ENCODE peak calls at places on chromosomes 7 and 10, in six cellular contexts. V is HCT116, B is transverse colon, A is HepG2, W is K562, Z is GM12891. O is an unnamed sample.
A peak's percentile ranks its signal among the peaks of the same experiment; 100 is the strongest.

GRCh38 chr10:93106631-93107072 is 33.0 kb downstream of the CYP26A1 start:
- DNase-seq in V (no peak), B (no peak), A (peak; percentile 95), W (no peak), Z (no peak), O (no peak)

GRCh38 chr7:99928994-99929729 is at the start of gene GJC3:
- DNase-seq in V (peak; percentile 49), B (peak; percentile 53), A (peak; percentile 70), W (peak; percentile 65), Z (peak; percentile 21), O (peak; percentile 85)

GRCh38 chr7:102069913-102070629 is 216.6 kb upstream of the SH2B2 start:
- DNase-seq in V (no peak), B (no peak), A (no peak), W (no peak), Z (no peak), O (no peak)

GRCh38 chr10:5871596-5871995 is 18.1 kb downstream of the ANKRD16 start:
- DNase-seq in V (no peak), B (no peak), A (no peak), W (no peak), Z (no peak), O (no peak)

GRCh38 chr7:149719050-149719899 is 54.1 kb downstream of the ZNF467 start:
- DNase-seq in V (no peak), B (no peak), A (no peak), W (peak; percentile 88), Z (no peak), O (peak; percentile 63)

GRCh38 chr7:937851-938484 is 16.5 kb downstream of the ADAP1 start:
- DNase-seq in V (no peak), B (peak; percentile 1), A (no peak), W (no peak), Z (no peak), O (no peak)

GRCh38 chr7:43394441-43395130 is 188.3 kb upstream of the STK17A start:
- DNase-seq in V (no peak), B (no peak), A (no peak), W (no peak), Z (no peak), O (no peak)

GRCh38 chr10:120945801-120946302 is 94.7 kb downstream of the WDR11 start:
- DNase-seq in V (no peak), B (peak; percentile 25), A (no peak), W (no peak), Z (no peak), O (peak; percentile 60)

GRCh38 chr7:43647314-43647691 is 64.4 kb downstream of the STK17A start:
- DNase-seq in V (no peak), B (no peak), A (no peak), W (no peak), Z (no peak), O (no peak)

GRCh38 chr7:68691261-68692216 is 906.7 kb upstream of the AUTS2 start:
- DNase-seq in V (no peak), B (no peak), A (no peak), W (no peak), Z (no peak), O (no peak)

GRCh38 chr10:16828114-16828568 is 10.9 kb upstream of the RSU1 start:
- DNase-seq in V (peak; percentile 83), B (peak; percentile 59), A (peak; percentile 69), W (peak; percentile 24), Z (no peak), O (no peak)

GRCh38 chr10:93039721-93040120 is 20.9 kb upstream of the CYP26C1 start:
- DNase-seq in V (peak; percentile 12), B (no peak), A (peak; percentile 31), W (no peak), Z (no peak), O (no peak)

GRCh38 chr10:73827346-73828089 is 16.1 kb upstream of the NDST2 start:
- DNase-seq in V (no peak), B (no peak), A (no peak), W (no peak), Z (no peak), O (no peak)

GRCh38 chr7:37068902-37069301 is 344.6 kb upstream of the AOAH start:
- DNase-seq in V (no peak), B (no peak), A (no peak), W (no peak), Z (no peak), O (no peak)

GRCh38 chr10:75532253-75532924 is 101.0 kb downstream of the LRMDA start:
- DNase-seq in V (no peak), B (no peak), A (no peak), W (no peak), Z (no peak), O (no peak)

GRCh38 chr10:14074062-14074884 is 256.5 kb downstream of the FRMD4A start:
- DNase-seq in V (peak; percentile 15), B (peak; percentile 64), A (peak; percentile 27), W (no peak), Z (no peak), O (no peak)

GRCh38 chr10:89478739-89479116 is 56.7 kb downstream of the SLC16A12 start:
- DNase-seq in V (no peak), B (no peak), A (no peak), W (no peak), Z (no peak), O (no peak)

GRCh38 chr7:120877706-120878105 is 19.8 kb upstream of the TSPAN12 start:
- DNase-seq in V (no peak), B (no peak), A (no peak), W (no peak), Z (no peak), O (no peak)

GRCh38 chr7:16880469-16881034 is 1.2 kb downstream of the AGR3 start:
- DNase-seq in V (no peak), B (peak; percentile 44), A (no peak), W (no peak), Z (no peak), O (no peak)

GRCh38 chr7:16883918-16884317 is 2.1 kb upstream of the AGR3 start:
- DNase-seq in V (no peak), B (no peak), A (no peak), W (no peak), Z (no peak), O (no peak)

GRCh38 chr7:16881809-16882208 is at the start of gene AGR3:
- DNase-seq in V (no peak), B (no peak), A (no peak), W (no peak), Z (no peak), O (no peak)
- TF ChIP-seq POLR2A in V (no peak), B (peak; percentile 88), A (no peak), W (no peak), Z (no peak), O (no peak)

GRCh38 chr10:90912176-90912575 is 8.7 kb downstream of the ANKRD1 start:
- DNase-seq in V (no peak), B (no peak), A (no peak), W (no peak), Z (no peak), O (no peak)
- TF ChIP-seq POLR2AphosphoS5 in V (no peak), B (no peak), A (no peak), W (no peak), Z (no peak), O (no peak)

DNA sequence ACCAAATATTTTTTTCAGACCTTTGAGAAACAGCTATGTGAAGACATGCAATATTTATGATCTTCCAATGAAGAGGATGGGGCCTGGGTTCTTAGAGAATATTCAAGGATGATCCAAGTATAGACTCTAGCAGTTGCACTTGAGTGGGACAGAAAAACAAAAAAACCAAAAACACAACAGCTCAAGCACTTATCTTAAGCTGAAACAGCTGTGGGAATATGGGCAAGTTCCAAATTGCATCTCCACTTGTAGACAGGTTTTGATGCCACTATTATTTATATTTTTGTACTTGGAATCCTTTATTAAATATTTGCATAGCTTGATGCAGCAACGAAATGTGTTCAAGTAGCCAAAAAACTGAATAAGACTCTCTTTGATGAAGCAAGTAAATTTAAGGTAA is 2.2 kb upstream of the PDK4 start:
- DNase-seq in V (no peak), B (no peak), A (no peak), W (no peak), Z (no peak), O (no peak)
- TF ChIP-seq POLR2A in V (no peak), B (no peak), A (no peak), W (no peak), Z (no peak), O (no peak)

DNA sequence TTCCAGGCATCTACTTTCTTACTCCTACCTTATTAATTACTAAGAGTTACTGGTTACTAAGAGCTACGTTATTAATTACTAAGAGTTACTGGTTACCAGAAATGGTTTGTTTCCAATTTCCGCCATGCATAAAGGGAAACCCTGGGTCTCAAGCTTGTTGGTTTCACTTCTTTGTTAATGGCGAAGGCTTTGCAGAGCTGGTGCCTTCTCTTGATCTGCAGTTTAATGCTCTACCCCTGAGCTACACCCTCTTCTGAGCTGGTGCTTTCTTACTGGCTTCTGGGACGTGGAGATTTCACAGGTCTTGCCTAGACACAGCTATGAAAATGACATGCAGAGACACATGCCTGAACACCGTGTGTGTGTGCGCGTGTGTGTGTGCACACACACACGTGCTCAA is 560 bp downstream of the CPA4 start:
- DNase-seq in V (no peak), B (no peak), A (no peak), W (no peak), Z (no peak), O (no peak)
- TF ChIP-seq POLR2AphosphoS5 in V (no peak), B (no peak), A (no peak), W (no peak), Z (no peak), O (no peak)

GRCh38 chr7:2817456-2817855 is 26.7 kb downstream of the GNA12 start:
- DNase-seq in V (no peak), B (no peak), A (peak; percentile 64), W (no peak), Z (no peak), O (no peak)
- TF ChIP-seq POLR2A in V (no peak), B (no peak), A (no peak), W (no peak), Z (no peak), O (no peak)

GRCh38 chr10:117373848-117374505 is 1.3 kb downstream of the PDZD8 start:
- DNase-seq in V (no peak), B (peak; percentile 59), A (no peak), W (no peak), Z (peak; percentile 11), O (peak; percentile 78)
- TF ChIP-seq POLR2AphosphoS5 in V (no peak), B (no peak), A (no peak), W (no peak), Z (no peak), O (peak; percentile 54)

GRCh38 chr10:125026974-125027735 is 85.2 kb downstream of the ZRANB1 start:
- DNase-seq in V (no peak), B (no peak), A (no peak), W (no peak), Z (no peak), O (no peak)
- TF ChIP-seq POLR2A in V (no peak), B (no peak), A (no peak), W (no peak), Z (no peak), O (no peak)

O was measured in upper lobe of left lung.